ENCODE peak calls at places on chromosomes 3 and 15, in nine cellular contexts. One of them, this sample, is unnamed.

GRCh38 chr3:141228385-141228784 is 3.2 kb upstream of the PXYLP1 start:
- DNase-seq in HuH-7: no peak
- DNase-seq in stimulated activated CD8-positive, alpha-beta memory T cell treated with anti-CD3 and anti-CD28 coated beads, Interleukin-7, amount 100 ng/mL, for 1 hour: no peak
- DNase-seq in activated naive CD4-positive, alpha-beta T cell: no peak
- DNase-seq in hippocampal formation: no peak
- DNase-seq in endothelial cell: no peak
- DNase-seq in activated CD4-positive, alpha-beta T cell treated with anti-CD3 and anti-CD28 coated beads for 36 hours: no peak
- DNase-seq in CD8-positive, alpha-beta memory T cell: no peak
- DNase-seq in nephron progenitor cell: no peak
- DNase-seq in this sample: no peak

GRCh38 chr3:197854596-197855343 is 63.7 kb downstream of the LRCH3 start:
- DNase-seq in activated CD4-positive, alpha-beta T cell treated with anti-CD3 and anti-CD28 coated beads for 36 hours: no peak
- DNase-seq in stimulated activated CD8-positive, alpha-beta memory T cell treated with anti-CD3 and anti-CD28 coated beads, Interleukin-7, amount 100 ng/mL, for 1 hour: no peak
- DNase-seq in activated naive CD4-positive, alpha-beta T cell: no peak
- DNase-seq in hippocampal formation: no peak
- DNase-seq in endothelial cell: peak
- DNase-seq in HuH-7: no peak
- DNase-seq in nephron progenitor cell: no peak
- DNase-seq in CD8-positive, alpha-beta memory T cell: no peak
- DNase-seq in this sample: no peak

GRCh38 chr3:61667417-61668213 is 106.2 kb downstream of the PTPRG start:
- DNase-seq in activated naive CD4-positive, alpha-beta T cell: no peak
- DNase-seq in endothelial cell: no peak
- DNase-seq in stimulated activated CD8-positive, alpha-beta memory T cell treated with anti-CD3 and anti-CD28 coated beads, Interleukin-7, amount 100 ng/mL, for 1 hour: no peak
- DNase-seq in CD8-positive, alpha-beta memory T cell: no peak
- DNase-seq in nephron progenitor cell: no peak
- DNase-seq in hippocampal formation: no peak
- DNase-seq in activated CD4-positive, alpha-beta T cell treated with anti-CD3 and anti-CD28 coated beads for 36 hours: no peak
- DNase-seq in HuH-7: no peak
- DNase-seq in this sample: no peak

GRCh38 chr3:25885544-25885943 is 95.7 kb downstream of the OXSM start:
- DNase-seq in activated naive CD4-positive, alpha-beta T cell: no peak
- DNase-seq in nephron progenitor cell: no peak
- DNase-seq in endothelial cell: no peak
- DNase-seq in activated CD4-positive, alpha-beta T cell treated with anti-CD3 and anti-CD28 coated beads for 36 hours: no peak
- DNase-seq in hippocampal formation: no peak
- DNase-seq in stimulated activated CD8-positive, alpha-beta memory T cell treated with anti-CD3 and anti-CD28 coated beads, Interleukin-7, amount 100 ng/mL, for 1 hour: no peak
- DNase-seq in CD8-positive, alpha-beta memory T cell: no peak
- DNase-seq in HuH-7: no peak
- DNase-seq in this sample: no peak

GRCh38 chr3:46163551-46163981 is 44.5 kb downstream of the CCR1 start:
- DNase-seq in activated CD4-positive, alpha-beta T cell treated with anti-CD3 and anti-CD28 coated beads for 36 hours: no peak
- DNase-seq in activated naive CD4-positive, alpha-beta T cell: no peak
- DNase-seq in nephron progenitor cell: no peak
- DNase-seq in CD8-positive, alpha-beta memory T cell: no peak
- DNase-seq in HuH-7: no peak
- DNase-seq in endothelial cell: no peak
- DNase-seq in stimulated activated CD8-positive, alpha-beta memory T cell treated with anti-CD3 and anti-CD28 coated beads, Interleukin-7, amount 100 ng/mL, for 1 hour: no peak
- DNase-seq in hippocampal formation: no peak
- DNase-seq in this sample: no peak

GRCh38 chr15:90388462-90389182 is 580 bp downstream of the IQGAP1 start:
- DNase-seq in HuH-7: peak
- DNase-seq in activated naive CD4-positive, alpha-beta T cell: peak
- DNase-seq in nephron progenitor cell: peak
- DNase-seq in endothelial cell: peak
- DNase-seq in activated CD4-positive, alpha-beta T cell treated with anti-CD3 and anti-CD28 coated beads for 36 hours: peak
- DNase-seq in CD8-positive, alpha-beta memory T cell: peak
- DNase-seq in hippocampal formation: no peak
- DNase-seq in stimulated activated CD8-positive, alpha-beta memory T cell treated with anti-CD3 and anti-CD28 coated beads, Interleukin-7, amount 100 ng/mL, for 1 hour: peak
- DNase-seq in this sample: peak

GRCh38 chr3:95312650-95313049 is 1249.8 kb downstream of the NSUN3 start:
- DNase-seq in stimulated activated CD8-positive, alpha-beta memory T cell treated with anti-CD3 and anti-CD28 coated beads, Interleukin-7, amount 100 ng/mL, for 1 hour: no peak
- DNase-seq in endothelial cell: no peak
- DNase-seq in HuH-7: no peak
- DNase-seq in nephron progenitor cell: no peak
- DNase-seq in activated CD4-positive, alpha-beta T cell treated with anti-CD3 and anti-CD28 coated beads for 36 hours: no peak
- DNase-seq in hippocampal formation: no peak
- DNase-seq in activated naive CD4-positive, alpha-beta T cell: no peak
- DNase-seq in CD8-positive, alpha-beta memory T cell: no peak
- DNase-seq in this sample: no peak

GRCh38 chr3:56758539-56758981 is 43.2 kb downstream of the ARHGEF3 start:
- DNase-seq in CD8-positive, alpha-beta memory T cell: no peak
- DNase-seq in activated CD4-positive, alpha-beta T cell treated with anti-CD3 and anti-CD28 coated beads for 36 hours: peak
- DNase-seq in hippocampal formation: no peak
- DNase-seq in nephron progenitor cell: no peak
- DNase-seq in activated naive CD4-positive, alpha-beta T cell: no peak
- DNase-seq in endothelial cell: no peak
- DNase-seq in HuH-7: no peak
- DNase-seq in stimulated activated CD8-positive, alpha-beta memory T cell treated with anti-CD3 and anti-CD28 coated beads, Interleukin-7, amount 100 ng/mL, for 1 hour: peak
- DNase-seq in this sample: no peak

GRCh38 chr3:123449092-123449985 is 449 bp upstream of the ADCY5 start:
- DNase-seq in HuH-7: peak
- DNase-seq in hippocampal formation: peak
- DNase-seq in activated naive CD4-positive, alpha-beta T cell: no peak
- DNase-seq in nephron progenitor cell: peak
- DNase-seq in activated CD4-positive, alpha-beta T cell treated with anti-CD3 and anti-CD28 coated beads for 36 hours: peak
- DNase-seq in CD8-positive, alpha-beta memory T cell: no peak
- DNase-seq in endothelial cell: peak
- DNase-seq in stimulated activated CD8-positive, alpha-beta memory T cell treated with anti-CD3 and anti-CD28 coated beads, Interleukin-7, amount 100 ng/mL, for 1 hour: no peak
- DNase-seq in this sample: peak

GRCh38 chr3:4211610-4212009 is 91.6 kb upstream of the SETMAR start:
- DNase-seq in CD8-positive, alpha-beta memory T cell: no peak
- DNase-seq in nephron progenitor cell: no peak
- DNase-seq in endothelial cell: no peak
- DNase-seq in hippocampal formation: no peak
- DNase-seq in HuH-7: no peak
- DNase-seq in activated naive CD4-positive, alpha-beta T cell: no peak
- DNase-seq in activated CD4-positive, alpha-beta T cell treated with anti-CD3 and anti-CD28 coated beads for 36 hours: no peak
- DNase-seq in stimulated activated CD8-positive, alpha-beta memory T cell treated with anti-CD3 and anti-CD28 coated beads, Interleukin-7, amount 100 ng/mL, for 1 hour: no peak
- DNase-seq in this sample: no peak

GRCh38 chr3:140703496-140703895 is 25.6 kb downstream of the TRIM42 start:
- DNase-seq in activated naive CD4-positive, alpha-beta T cell: no peak
- DNase-seq in stimulated activated CD8-positive, alpha-beta memory T cell treated with anti-CD3 and anti-CD28 coated beads, Interleukin-7, amount 100 ng/mL, for 1 hour: no peak
- DNase-seq in HuH-7: no peak
- DNase-seq in activated CD4-positive, alpha-beta T cell treated with anti-CD3 and anti-CD28 coated beads for 36 hours: no peak
- DNase-seq in CD8-positive, alpha-beta memory T cell: no peak
- DNase-seq in nephron progenitor cell: no peak
- DNase-seq in hippocampal formation: no peak
- DNase-seq in endothelial cell: no peak
- DNase-seq in this sample: no peak

GRCh38 chr3:128497305-128498126 is 4.5 kb upstream of the GATA2 start:
- DNase-seq in activated CD4-positive, alpha-beta T cell treated with anti-CD3 and anti-CD28 coated beads for 36 hours: peak
- DNase-seq in stimulated activated CD8-positive, alpha-beta memory T cell treated with anti-CD3 and anti-CD28 coated beads, Interleukin-7, amount 100 ng/mL, for 1 hour: peak
- DNase-seq in HuH-7: peak
- DNase-seq in hippocampal formation: peak
- DNase-seq in CD8-positive, alpha-beta memory T cell: peak
- DNase-seq in activated naive CD4-positive, alpha-beta T cell: peak
- DNase-seq in nephron progenitor cell: peak
- DNase-seq in endothelial cell: peak
- DNase-seq in this sample: peak

GRCh38 chr3:154987846-154988245 is 92.3 kb upstream of the MME start:
- DNase-seq in activated CD4-positive, alpha-beta T cell treated with anti-CD3 and anti-CD28 coated beads for 36 hours: no peak
- DNase-seq in hippocampal formation: no peak
- DNase-seq in stimulated activated CD8-positive, alpha-beta memory T cell treated with anti-CD3 and anti-CD28 coated beads, Interleukin-7, amount 100 ng/mL, for 1 hour: no peak
- DNase-seq in activated naive CD4-positive, alpha-beta T cell: no peak
- DNase-seq in HuH-7: no peak
- DNase-seq in endothelial cell: no peak
- DNase-seq in nephron progenitor cell: no peak
- DNase-seq in CD8-positive, alpha-beta memory T cell: no peak
- DNase-seq in this sample: no peak

GRCh38 chr3:31189971-31190370 is 295.5 kb upstream of the GADL1 start:
- DNase-seq in nephron progenitor cell: no peak
- DNase-seq in stimulated activated CD8-positive, alpha-beta memory T cell treated with anti-CD3 and anti-CD28 coated beads, Interleukin-7, amount 100 ng/mL, for 1 hour: no peak
- DNase-seq in activated naive CD4-positive, alpha-beta T cell: no peak
- DNase-seq in hippocampal formation: no peak
- DNase-seq in CD8-positive, alpha-beta memory T cell: no peak
- DNase-seq in endothelial cell: no peak
- DNase-seq in HuH-7: no peak
- DNase-seq in activated CD4-positive, alpha-beta T cell treated with anti-CD3 and anti-CD28 coated beads for 36 hours: no peak
- DNase-seq in this sample: no peak

GRCh38 chr3:37973250-37974054 is 17.1 kb upstream of the VILL start:
- DNase-seq in activated naive CD4-positive, alpha-beta T cell: no peak
- DNase-seq in HuH-7: no peak
- DNase-seq in stimulated activated CD8-positive, alpha-beta memory T cell treated with anti-CD3 and anti-CD28 coated beads, Interleukin-7, amount 100 ng/mL, for 1 hour: no peak
- DNase-seq in endothelial cell: no peak
- DNase-seq in nephron progenitor cell: no peak
- DNase-seq in activated CD4-positive, alpha-beta T cell treated with anti-CD3 and anti-CD28 coated beads for 36 hours: no peak
- DNase-seq in CD8-positive, alpha-beta memory T cell: no peak
- DNase-seq in hippocampal formation: no peak
- DNase-seq in this sample: no peak

GRCh38 chr3:81291586-81291985 is 469.9 kb downstream of the GBE1 start:
- DNase-seq in CD8-positive, alpha-beta memory T cell: no peak
- DNase-seq in endothelial cell: no peak
- DNase-seq in activated CD4-positive, alpha-beta T cell treated with anti-CD3 and anti-CD28 coated beads for 36 hours: no peak
- DNase-seq in stimulated activated CD8-positive, alpha-beta memory T cell treated with anti-CD3 and anti-CD28 coated beads, Interleukin-7, amount 100 ng/mL, for 1 hour: no peak
- DNase-seq in HuH-7: no peak
- DNase-seq in nephron progenitor cell: no peak
- DNase-seq in hippocampal formation: no peak
- DNase-seq in activated naive CD4-positive, alpha-beta T cell: no peak
- DNase-seq in this sample: no peak

GRCh38 chr3:87436781-87437543 is 160.6 kb upstream of the POU1F1 start:
- DNase-seq in activated naive CD4-positive, alpha-beta T cell: no peak
- DNase-seq in CD8-positive, alpha-beta memory T cell: no peak
- DNase-seq in endothelial cell: no peak
- DNase-seq in stimulated activated CD8-positive, alpha-beta memory T cell treated with anti-CD3 and anti-CD28 coated beads, Interleukin-7, amount 100 ng/mL, for 1 hour: no peak
- DNase-seq in activated CD4-positive, alpha-beta T cell treated with anti-CD3 and anti-CD28 coated beads for 36 hours: no peak
- DNase-seq in hippocampal formation: no peak
- DNase-seq in nephron progenitor cell: no peak
- DNase-seq in HuH-7: no peak
- DNase-seq in this sample: no peak

GRCh38 chr3:71011565-71012287 is 571.8 kb downstream of the FOXP1 start:
- DNase-seq in stimulated activated CD8-positive, alpha-beta memory T cell treated with anti-CD3 and anti-CD28 coated beads, Interleukin-7, amount 100 ng/mL, for 1 hour: no peak
- DNase-seq in HuH-7: no peak
- DNase-seq in CD8-positive, alpha-beta memory T cell: no peak
- DNase-seq in nephron progenitor cell: no peak
- DNase-seq in activated CD4-positive, alpha-beta T cell treated with anti-CD3 and anti-CD28 coated beads for 36 hours: no peak
- DNase-seq in endothelial cell: no peak
- DNase-seq in activated naive CD4-positive, alpha-beta T cell: no peak
- DNase-seq in hippocampal formation: no peak
- DNase-seq in this sample: no peak

GRCh38 chr15:28096720-28097431 is 2.2 kb downstream of the OCA2 start:
- DNase-seq in stimulated activated CD8-positive, alpha-beta memory T cell treated with anti-CD3 and anti-CD28 coated beads, Interleukin-7, amount 100 ng/mL, for 1 hour: no peak
- DNase-seq in HuH-7: no peak
- DNase-seq in activated naive CD4-positive, alpha-beta T cell: no peak
- DNase-seq in nephron progenitor cell: peak
- DNase-seq in activated CD4-positive, alpha-beta T cell treated with anti-CD3 and anti-CD28 coated beads for 36 hours: no peak
- DNase-seq in hippocampal formation: no peak
- DNase-seq in endothelial cell: no peak
- DNase-seq in CD8-positive, alpha-beta memory T cell: no peak
- DNase-seq in this sample: peak

GRCh38 chr15:85707519-85708338 is 87.0 kb downstream of the KLHL25 start:
- DNase-seq in nephron progenitor cell: no peak
- DNase-seq in CD8-positive, alpha-beta memory T cell: no peak
- DNase-seq in activated naive CD4-positive, alpha-beta T cell: no peak
- DNase-seq in stimulated activated CD8-positive, alpha-beta memory T cell treated with anti-CD3 and anti-CD28 coated beads, Interleukin-7, amount 100 ng/mL, for 1 hour: no peak
- DNase-seq in hippocampal formation: no peak
- DNase-seq in activated CD4-positive, alpha-beta T cell treated with anti-CD3 and anti-CD28 coated beads for 36 hours: peak
- DNase-seq in HuH-7: peak
- DNase-seq in endothelial cell: no peak
- DNase-seq in this sample: no peak

GRCh38 chr3:26369133-26369532 is 253.4 kb upstream of the LRRC3B start:
- DNase-seq in hippocampal formation: no peak
- DNase-seq in endothelial cell: no peak
- DNase-seq in activated CD4-positive, alpha-beta T cell treated with anti-CD3 and anti-CD28 coated beads for 36 hours: no peak
- DNase-seq in stimulated activated CD8-positive, alpha-beta memory T cell treated with anti-CD3 and anti-CD28 coated beads, Interleukin-7, amount 100 ng/mL, for 1 hour: no peak
- DNase-seq in HuH-7: peak
- DNase-seq in activated naive CD4-positive, alpha-beta T cell: no peak
- DNase-seq in nephron progenitor cell: no peak
- DNase-seq in CD8-positive, alpha-beta memory T cell: no peak
- DNase-seq in this sample: no peak

GRCh38 chr3:27859821-27860220 is 137.7 kb upstream of the EOMES start:
- DNase-seq in CD8-positive, alpha-beta memory T cell: no peak
- DNase-seq in hippocampal formation: no peak
- DNase-seq in nephron progenitor cell: no peak
- DNase-seq in stimulated activated CD8-positive, alpha-beta memory T cell treated with anti-CD3 and anti-CD28 coated beads, Interleukin-7, amount 100 ng/mL, for 1 hour: no peak
- DNase-seq in endothelial cell: no peak
- DNase-seq in activated naive CD4-positive, alpha-beta T cell: no peak
- DNase-seq in HuH-7: peak
- DNase-seq in activated CD4-positive, alpha-beta T cell treated with anti-CD3 and anti-CD28 coated beads for 36 hours: no peak
- DNase-seq in this sample: no peak

GRCh38 chr15:81338422-81339007 is 14.6 kb upstream of the STARD5 start:
- DNase-seq in activated CD4-positive, alpha-beta T cell treated with anti-CD3 and anti-CD28 coated beads for 36 hours: no peak
- DNase-seq in hippocampal formation: no peak
- DNase-seq in CD8-positive, alpha-beta memory T cell: no peak
- DNase-seq in stimulated activated CD8-positive, alpha-beta memory T cell treated with anti-CD3 and anti-CD28 coated beads, Interleukin-7, amount 100 ng/mL, for 1 hour: no peak
- DNase-seq in nephron progenitor cell: no peak
- DNase-seq in endothelial cell: no peak
- DNase-seq in HuH-7: no peak
- DNase-seq in activated naive CD4-positive, alpha-beta T cell: no peak
- DNase-seq in this sample: peak

GRCh38 chr3:101531473-101532086 is 18.6 kb upstream of the SENP7 start:
- DNase-seq in endothelial cell: no peak
- DNase-seq in HuH-7: no peak
- DNase-seq in nephron progenitor cell: no peak
- DNase-seq in stimulated activated CD8-positive, alpha-beta memory T cell treated with anti-CD3 and anti-CD28 coated beads, Interleukin-7, amount 100 ng/mL, for 1 hour: no peak
- DNase-seq in activated CD4-positive, alpha-beta T cell treated with anti-CD3 and anti-CD28 coated beads for 36 hours: no peak
- DNase-seq in CD8-positive, alpha-beta memory T cell: no peak
- DNase-seq in hippocampal formation: no peak
- DNase-seq in activated naive CD4-positive, alpha-beta T cell: no peak
- DNase-seq in this sample: no peak

GRCh38 chr15:66866651-66867050 is 164.6 kb downstream of the SMAD6 start:
- DNase-seq in stimulated activated CD8-positive, alpha-beta memory T cell treated with anti-CD3 and anti-CD28 coated beads, Interleukin-7, amount 100 ng/mL, for 1 hour: no peak
- DNase-seq in nephron progenitor cell: no peak
- DNase-seq in endothelial cell: no peak
- DNase-seq in activated naive CD4-positive, alpha-beta T cell: no peak
- DNase-seq in HuH-7: no peak
- DNase-seq in activated CD4-positive, alpha-beta T cell treated with anti-CD3 and anti-CD28 coated beads for 36 hours: no peak
- DNase-seq in CD8-positive, alpha-beta memory T cell: no peak
- DNase-seq in hippocampal formation: no peak
- DNase-seq in this sample: peak

GRCh38 chr3:22594990-22595389 is 608.1 kb upstream of the UBE2E2 start:
- DNase-seq in hippocampal formation: no peak
- DNase-seq in activated naive CD4-positive, alpha-beta T cell: no peak
- DNase-seq in endothelial cell: no peak
- DNase-seq in activated CD4-positive, alpha-beta T cell treated with anti-CD3 and anti-CD28 coated beads for 36 hours: no peak
- DNase-seq in CD8-positive, alpha-beta memory T cell: no peak
- DNase-seq in HuH-7: peak
- DNase-seq in stimulated activated CD8-positive, alpha-beta memory T cell treated with anti-CD3 and anti-CD28 coated beads, Interleukin-7, amount 100 ng/mL, for 1 hour: no peak
- DNase-seq in nephron progenitor cell: no peak
- DNase-seq in this sample: no peak

This sample was measured in ecto neural progenitor cell.